ENCODE peak calls at places on chromosomes 6 and 20, in seven cellular contexts. K is H9, M is mesenchymal stem cell, B is IMR-90, C is mesendoderm, G is H1, Y is trophoblast cell. U is an unnamed sample. For H3K4me1, the result is how much of the 10 kb centered on the place peaks cover.

GRCh38 chr20:49245921-49246740 is 26.9 kb downstream of the DDX27 start:
- DNase-seq in Y (peak), M (peak), C (peak), G (no peak), K (peak), B (peak), U (no peak)

GRCh38 chr20:37517371-37517748 is 3.7 kb upstream of the NNAT start:
- DNase-seq in C (no peak), Y (no peak), B (no peak), K (no peak), M (no peak), G (no peak), U (no peak)

GRCh38 chr6:21402368-21402767 is 191.2 kb upstream of the SOX4 start:
- DNase-seq in Y (peak), G (no peak), M (no peak), K (no peak), B (peak), C (no peak), U (no peak)

GRCh38 chr6:143522034-143522600 is 10.6 kb upstream of the FUCA2 start:
- DNase-seq in C (no peak), B (no peak), M (no peak), Y (no peak), G (no peak), K (no peak), U (no peak)

GRCh38 chr6:18503588-18504231 is 116.6 kb downstream of the RNF144B start:
- DNase-seq in Y (peak), K (peak), G (peak), B (peak), C (peak), M (peak), U (peak)

GRCh38 chr6:39684790-39685485 is 40.3 kb downstream of the KIF6 start:
- DNase-seq in M (no peak), K (no peak), G (no peak), Y (peak), C (peak), B (peak), U (no peak)

GRCh38 chr6:145155411-145155810 is 579.9 kb downstream of the EPM2A start:
- DNase-seq in G (no peak), Y (peak), C (peak), B (peak), M (no peak), K (no peak), U (no peak)

GRCh38 chr6:37006793-37007339 is 1.4 kb downstream of the FGD2 start:
- DNase-seq in Y (peak), B (peak), C (no peak), K (no peak), G (no peak), M (peak), U (no peak)

GRCh38 chr20:32999603-33000250 is 4.5 kb downstream of the SUN5 start:
- DNase-seq in K (no peak), C (no peak), G (no peak), M (no peak), B (no peak), Y (no peak), U (no peak)

GRCh38 chr20:4161447-4162251 is 146.3 kb upstream of the RNF24 start:
- DNase-seq in K (no peak), Y (no peak), G (no peak), M (peak), C (no peak), B (no peak), U (no peak)

GRCh38 chr20:3090565-3090964 is 6.0 kb upstream of the AVP start:
- DNase-seq in B (no peak), C (no peak), K (no peak), M (no peak), Y (no peak), G (no peak), U (no peak)

GRCh38 chr6:14612016-14612415 is 494.4 kb downstream of the CD83 start:
- DNase-seq in Y (no peak), B (peak), M (peak), K (no peak), G (no peak), C (peak), U (no peak)

GRCh38 chr6:135506270-135506997 is 8.9 kb upstream of the AHI1 start:
- DNase-seq in G (no peak), B (peak), M (peak), K (no peak), Y (peak), C (peak), U (no peak)

GRCh38 chr6:26258199-26258977 is 106.6 kb upstream of the BTN3A2 start:
- DNase-seq in K (no peak), G (no peak), C (peak), M (no peak), Y (peak), B (no peak), U (no peak)

GRCh38 chr6:37289931-37290330 is 32.0 kb upstream of the TMEM217 start:
- DNase-seq in Y (no peak), C (peak), M (no peak), K (no peak), G (no peak), B (no peak), U (no peak)

GRCh38 chr6:34115396-34116314 is 30.2 kb downstream of the GRM4 start:
- DNase-seq in M (peak), C (peak), Y (peak), K (peak), G (peak), B (peak), U (peak)

GRCh38 chr20:35049776-35050352 is 42.7 kb downstream of the TRPC4AP start:
- DNase-seq in M (peak), C (peak), B (no peak), K (no peak), G (no peak), Y (no peak), U (peak)

GRCh38 chr6:19705606-19706005 is 131.6 kb upstream of the ID4 start:
- DNase-seq in K (no peak), C (no peak), M (no peak), G (no peak), B (peak), Y (no peak), U (no peak)

GRCh38 chr6:11805259-11806053 is 26.9 kb upstream of the ADTRP start:
- DNase-seq in K (peak), C (peak), Y (peak), B (no peak), M (no peak), G (peak), U (no peak)

GRCh38 chr6:163354085-163354484 is 60.4 kb upstream of the QKI start:
- DNase-seq in K (no peak), Y (peak), C (peak), M (peak), B (peak), G (no peak), U (no peak)

GRCh38 chr6:149454405-149454848 is 30.4 kb downstream of the ZC3H12D start:
- DNase-seq in Y (no peak), G (no peak), K (no peak), M (peak), C (no peak), B (peak), U (no peak)

GRCh38 chr20:2751347-2751867 is 49.0 kb downstream of the CPXM1 start:
- DNase-seq in G (peak), Y (peak), B (no peak), C (no peak), K (no peak), M (no peak), U (no peak)

GRCh38 chr6:165181951-165182414 is 127.4 kb downstream of the C6orf118 start:
- DNase-seq in C (peak), B (no peak), G (no peak), K (no peak), M (no peak), Y (peak), U (no peak)

GRCh38 chr6:122043421-122043820 is 356.0 kb upstream of the HSF2 start:
- DNase-seq in Y (no peak), G (no peak), C (no peak), B (peak), M (peak), K (no peak), U (no peak)

GRCh38 chr6:89297695-89298351 is 17.3 kb downstream of the GABRR2 start:
- DNase-seq in G (no peak), C (peak), Y (peak), M (peak), K (no peak), B (peak), U (no peak)

GRCh38 chr20:2688041-2688591 is 4.5 kb upstream of the EBF4 start:
- DNase-seq in B (peak), Y (peak), K (peak), C (peak), G (peak), M (peak), U (no peak)

GRCh38 chr20:57627972-57628650 is 7.9 kb upstream of the ZBP1 start:
- DNase-seq in B (peak), M (no peak), Y (no peak), K (no peak), C (no peak), G (peak), U (no peak)

GRCh38 chr20:38460040-38460623 is 12.5 kb upstream of the RALGAPB start:
- DNase-seq in C (no peak), K (no peak), Y (peak), B (peak), M (peak), G (no peak), U (no peak)

GRCh38 chr6:39867592-39867991 is 66.7 kb downstream of the MOCS1 start:
- DNase-seq in C (peak), G (no peak), K (peak), M (no peak), B (no peak), Y (no peak), U (no peak)

GRCh38 chr20:58084966-58085365 is 143.5 kb downstream of the ANKRD60 start:
- DNase-seq in Y (no peak), K (no peak), B (no peak), M (no peak), C (no peak), G (peak), U (no peak)

GRCh38 chr6:455006-455585 is 63.5 kb downstream of the IRF4 start:
- DNase-seq in G (no peak), C (no peak), M (no peak), K (no peak), Y (no peak), B (peak), U (no peak)

GRCh38 chr6:89122625-89123024 is 4.8 kb upstream of the SRSF12 start:
- DNase-seq in G (no peak), B (peak), C (peak), K (no peak), M (peak), Y (peak), U (no peak)

GRCh38 chr6:90537027-90537426 is 49.8 kb downstream of the MAP3K7 start:
- DNase-seq in M (peak), B (peak), K (no peak), G (no peak), Y (peak), C (no peak), U (no peak)

GRCh38 chr20:2084703-2085102 is 16.9 kb upstream of the STK35 start:
- DNase-seq in G (no peak), M (no peak), C (no peak), B (no peak), K (no peak), Y (peak), U (no peak)

GRCh38 chr6:140644017-140644416 is 1269.6 kb upstream of the CITED2 start:
- DNase-seq in K (no peak), B (no peak), G (no peak), M (no peak), Y (no peak), C (no peak), U (no peak)

GRCh38 chr20:23253524-23253923 is 97.1 kb upstream of the NXT1 start:
- DNase-seq in G (peak), M (no peak), Y (no peak), K (no peak), C (no peak), B (no peak), U (no peak)

GRCh38 chr20:49045440-49046086 is 549 bp upstream of the CSE1L start:
- DNase-seq in B (peak), C (peak), M (no peak), Y (no peak), K (no peak), G (no peak), U (no peak)

GRCh38 chr20:63234693-63235398 is 859 bp upstream of the BIRC7 start:
- DNase-seq in Y (peak), B (no peak), M (peak), G (peak), K (peak), C (peak), U (no peak)

GRCh38 chr20:46056970-46057855 is 28.2 kb downstream of the SLC12A5 start:
- DNase-seq in Y (peak), G (peak), M (peak), K (peak), B (peak), C (peak), U (peak)

GRCh38 chr6:7484666-7485065 is 56.8 kb upstream of the DSP start:
- DNase-seq in B (no peak), M (no peak), K (no peak), C (no peak), Y (no peak), G (no peak), U (no peak)

GRCh38 chr6:7489376-7489775 is 52.1 kb upstream of the DSP start:
- DNase-seq in Y (no peak), G (no peak), C (no peak), M (no peak), B (no peak), K (no peak), U (no peak)

GRCh38 chr6:7488494-7488893 is 53.0 kb upstream of the DSP start:
- DNase-seq in G (no peak), B (no peak), M (no peak), C (no peak), Y (no peak), K (no peak), U (no peak)

GRCh38 chr6:7486951-7487350 is 54.5 kb upstream of the DSP start:
- DNase-seq in M (no peak), G (no peak), C (no peak), Y (no peak), K (no peak), B (no peak), U (no peak)
- H3K23ac ChIP-seq in M (no peak), G (no peak), C (no peak), Y (no peak), K (no peak), B (no peak), U (no peak)

GRCh38 chr6:130853555-130854183 is 26.5 kb downstream of the SMLR1 start:
- DNase-seq in Y (no peak), K (no peak), G (no peak), M (peak), B (peak), C (peak), U (no peak)
- H3K4me1 ChIP-seq in Y (under half), K (under half), G (under half), M (under half), B (under half), C (under half), U (under half)

GRCh38 chr6:134317471-134318131 is at the start of gene SGK1:
- DNase-seq in C (peak), B (peak), M (peak), G (peak), K (peak), Y (peak), U (peak)
- H3K9ac ChIP-seq in C (no peak), B (peak), M (peak), G (peak), K (no peak), Y (no peak), U (peak)

GRCh38 chr20:329325-329695 is 4.0 kb downstream of the SOX12 start:
- DNase-seq in Y (no peak), G (no peak), C (no peak), M (no peak), B (no peak), K (no peak), U (no peak)

GRCh38 chr20:330233-331149 is 5.1 kb downstream of the SOX12 start:
- DNase-seq in B (peak), Y (peak), K (peak), M (peak), G (peak), C (peak), U (peak)

GRCh38 chr20:327946-328563 is 2.7 kb downstream of the SOX12 start:
- DNase-seq in B (peak), Y (peak), M (no peak), C (no peak), G (no peak), K (no peak), U (no peak)

GRCh38 chr20:328596-329324 is 3.4 kb downstream of the SOX12 start:
- DNase-seq in Y (no peak), B (no peak), C (no peak), K (no peak), G (no peak), M (no peak), U (no peak)

GRCh38 chr20:329851-330232 is 4.5 kb downstream of the SOX12 start:
- DNase-seq in G (no peak), Y (no peak), M (no peak), C (no peak), B (no peak), K (no peak), U (no peak)
- H3K23ac ChIP-seq in G (no peak), Y (no peak), M (no peak), C (no peak), B (no peak), K (no peak), U (peak)

DNA sequence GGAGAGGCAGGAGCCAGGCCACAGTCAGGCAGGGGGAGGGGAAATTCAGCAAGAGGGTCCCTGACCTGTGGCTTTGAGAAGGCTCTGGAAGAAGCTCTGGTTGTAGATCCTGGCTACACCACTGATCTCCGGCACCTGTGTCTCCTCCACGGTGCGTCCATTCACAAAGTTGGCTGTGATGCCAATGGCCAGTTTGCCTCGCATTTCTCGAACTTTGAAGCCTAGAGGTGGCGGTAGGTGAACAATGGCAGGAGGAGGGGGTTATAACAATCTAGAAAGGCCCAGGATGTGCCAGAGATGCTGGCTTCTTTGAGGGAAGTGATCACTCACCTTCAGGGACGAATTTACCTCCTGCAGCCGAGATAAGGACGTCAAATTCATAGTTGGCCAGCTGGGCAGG is 3.4 kb downstream of the MICAL1 start:
- DNase-seq in M (no peak), C (no peak), B (no peak), K (no peak), Y (no peak), G (no peak), U (no peak)
- H3K4me1 ChIP-seq in M (under half), C (under half), B (under half), K (under half), Y (under half), G (under half), U (under half)

DNA sequence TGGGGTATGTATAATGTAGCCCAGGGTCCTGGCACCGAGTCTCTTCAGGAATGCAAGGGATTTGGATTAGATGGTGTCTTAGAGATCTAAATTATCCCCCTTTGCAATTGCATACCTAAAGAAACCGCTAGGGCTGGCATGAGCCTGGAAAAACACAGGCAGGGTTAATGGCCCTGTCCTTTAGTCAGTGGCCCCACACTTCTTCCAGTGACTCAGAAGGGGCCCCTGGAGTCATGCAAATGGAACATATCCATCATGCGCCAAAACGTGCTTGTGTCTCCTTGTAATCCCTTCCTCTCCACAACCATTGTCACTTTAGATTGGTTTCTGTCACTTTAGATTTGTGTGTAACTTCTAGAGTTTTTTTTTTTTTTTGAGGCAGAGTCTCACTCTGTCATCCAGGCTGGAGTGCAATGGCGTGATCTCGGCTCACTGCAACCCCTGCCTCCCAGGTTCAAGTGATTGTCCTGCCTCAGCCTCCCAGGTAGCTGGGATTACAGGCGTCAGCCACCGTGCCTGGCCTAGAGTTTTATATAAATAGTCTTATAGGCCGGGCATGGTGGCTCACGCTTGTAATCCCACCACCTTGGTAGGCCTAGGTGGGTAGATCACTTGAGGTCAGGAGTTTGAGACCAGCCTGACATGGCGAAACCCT is 8.7 kb upstream of the MYBL2 start:
- DNase-seq in Y (no peak), B (peak), K (no peak), C (no peak), G (no peak), M (peak), U (no peak)
- H3K9ac ChIP-seq in Y (peak), B (peak), K (peak), C (peak), G (peak), M (peak), U (peak)

GRCh38 chr20:54002056-54002575 is 68.3 kb downstream of the BCAS1 start:
- DNase-seq in B (no peak), C (no peak), M (no peak), Y (no peak), K (no peak), G (no peak), U (no peak)
- H3K23ac ChIP-seq in B (no peak), C (no peak), M (no peak), Y (no peak), K (no peak), G (no peak), U (no peak)

DNA sequence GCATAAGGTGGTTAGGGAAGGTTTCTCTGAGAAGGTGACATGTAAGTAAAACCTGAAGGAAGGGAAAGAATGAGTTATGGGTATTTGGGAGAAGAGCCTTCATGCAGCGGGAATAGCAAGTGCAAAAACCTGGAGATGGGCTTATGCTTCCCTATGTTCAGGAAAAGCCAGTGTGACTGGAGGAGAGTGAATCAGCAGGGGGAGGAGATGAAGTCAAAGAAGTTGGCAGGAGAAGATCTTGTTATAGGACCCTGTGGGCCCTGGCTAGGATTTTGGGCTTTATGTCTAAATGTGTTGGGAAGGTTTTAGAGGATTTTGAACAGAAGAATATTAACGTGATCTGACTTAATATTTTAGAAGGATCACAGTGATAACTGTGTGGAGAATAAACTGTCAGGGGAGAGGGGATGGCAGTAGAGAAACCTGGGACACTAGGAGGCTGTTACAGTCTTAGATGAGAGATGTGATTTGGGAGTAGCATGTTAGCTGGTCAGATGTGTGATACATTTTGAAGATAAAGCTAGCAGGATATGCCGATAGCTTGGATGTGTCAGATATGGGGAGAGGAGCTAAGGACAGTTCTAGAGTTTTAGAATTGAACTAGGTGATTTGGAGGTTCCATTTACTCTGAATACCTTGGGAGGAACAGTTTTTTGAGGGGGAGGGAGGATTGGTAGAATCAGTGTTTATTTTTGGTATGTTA is 41.0 kb downstream of the PHF3 start:
- DNase-seq in C (peak), Y (no peak), K (no peak), B (peak), M (peak), G (no peak), U (no peak)
- H3K4me1 ChIP-seq in C (under half), Y (under half), K (under half), B (under half), M (under half), G (under half), U (under half)